ENCODE peak calls at places on chromosomes 16 and 17, in nine cellular contexts. One of them, this sample, is unnamed.

GRCh38 chr16:12455287-12455798 is 348.3 kb downstream of the CPPED1 start:
- DNase-seq in NCI-H2171: peak; percentile 6
- DNase-seq in activated CD4-positive, alpha-beta T cell treated with anti-CD3 and anti-CD28 coated beads, Interleukin-2, amount 50 U/mL, for 1 hour: peak; percentile 8
- DNase-seq in left cardiac atrium: peak; percentile 68
- DNase-seq in naive thymus-derived CD4-positive, alpha-beta T cell: no peak
- DNase-seq in EL: peak; percentile 46
- DNase-seq in CD8-positive, alpha-beta memory T cell: no peak
- DNase-seq in adrenal gland: peak; percentile 68
- DNase-seq in KG1: no peak
- DNase-seq in this sample: peak; percentile 53

GRCh38 chr16:84284168-84284722 is 10.4 kb upstream of the WFDC1 start:
- DNase-seq in NCI-H2171: no peak
- DNase-seq in activated CD4-positive, alpha-beta T cell treated with anti-CD3 and anti-CD28 coated beads, Interleukin-2, amount 50 U/mL, for 1 hour: no peak
- DNase-seq in left cardiac atrium: peak; percentile 79
- DNase-seq in naive thymus-derived CD4-positive, alpha-beta T cell: no peak
- DNase-seq in EL: peak; percentile 12
- DNase-seq in CD8-positive, alpha-beta memory T cell: no peak
- DNase-seq in adrenal gland: peak; percentile 44
- DNase-seq in KG1: no peak
- DNase-seq in this sample: no peak

GRCh38 chr17:4786516-4786915 is 352 bp upstream of the VMO1 start:
- DNase-seq in NCI-H2171: no peak
- DNase-seq in activated CD4-positive, alpha-beta T cell treated with anti-CD3 and anti-CD28 coated beads, Interleukin-2, amount 50 U/mL, for 1 hour: no peak
- DNase-seq in left cardiac atrium: no peak
- DNase-seq in naive thymus-derived CD4-positive, alpha-beta T cell: no peak
- DNase-seq in EL: no peak
- DNase-seq in CD8-positive, alpha-beta memory T cell: no peak
- DNase-seq in adrenal gland: no peak
- DNase-seq in KG1: no peak
- DNase-seq in this sample: no peak

GRCh38 chr16:22751104-22751667 is 62.8 kb upstream of the HS3ST2 start:
- DNase-seq in NCI-H2171: no peak
- DNase-seq in activated CD4-positive, alpha-beta T cell treated with anti-CD3 and anti-CD28 coated beads, Interleukin-2, amount 50 U/mL, for 1 hour: no peak
- DNase-seq in left cardiac atrium: no peak
- DNase-seq in naive thymus-derived CD4-positive, alpha-beta T cell: no peak
- DNase-seq in EL: no peak
- DNase-seq in CD8-positive, alpha-beta memory T cell: no peak
- DNase-seq in adrenal gland: no peak
- DNase-seq in KG1: no peak
- DNase-seq in this sample: no peak

GRCh38 chr17:20066253-20066652 is 57.1 kb downstream of the SPECC1 start:
- DNase-seq in NCI-H2171: no peak
- DNase-seq in activated CD4-positive, alpha-beta T cell treated with anti-CD3 and anti-CD28 coated beads, Interleukin-2, amount 50 U/mL, for 1 hour: no peak
- DNase-seq in left cardiac atrium: peak; percentile 71
- DNase-seq in naive thymus-derived CD4-positive, alpha-beta T cell: no peak
- DNase-seq in EL: peak; percentile 67
- DNase-seq in CD8-positive, alpha-beta memory T cell: no peak
- DNase-seq in adrenal gland: peak; percentile 55
- DNase-seq in KG1: no peak
- DNase-seq in this sample: no peak

GRCh38 chr17:6269474-6269873 is 165.4 kb downstream of the AIPL1 start:
- DNase-seq in NCI-H2171: no peak
- DNase-seq in activated CD4-positive, alpha-beta T cell treated with anti-CD3 and anti-CD28 coated beads, Interleukin-2, amount 50 U/mL, for 1 hour: peak; percentile 13
- DNase-seq in left cardiac atrium: peak; percentile 36
- DNase-seq in naive thymus-derived CD4-positive, alpha-beta T cell: no peak
- DNase-seq in EL: peak; percentile 35
- DNase-seq in CD8-positive, alpha-beta memory T cell: no peak
- DNase-seq in adrenal gland: peak; percentile 46
- DNase-seq in KG1: no peak
- DNase-seq in this sample: peak; percentile 62

GRCh38 chr16:5319799-5320198 is 222.2 kb upstream of the EEF2KMT start:
- DNase-seq in NCI-H2171: no peak
- DNase-seq in activated CD4-positive, alpha-beta T cell treated with anti-CD3 and anti-CD28 coated beads, Interleukin-2, amount 50 U/mL, for 1 hour: no peak
- DNase-seq in left cardiac atrium: no peak
- DNase-seq in naive thymus-derived CD4-positive, alpha-beta T cell: no peak
- DNase-seq in EL: no peak
- DNase-seq in CD8-positive, alpha-beta memory T cell: no peak
- DNase-seq in adrenal gland: no peak
- DNase-seq in KG1: no peak
- DNase-seq in this sample: no peak

GRCh38 chr17:30160419-30161172 is 44.0 kb downstream of the NSRP1 start:
- DNase-seq in NCI-H2171: no peak
- DNase-seq in activated CD4-positive, alpha-beta T cell treated with anti-CD3 and anti-CD28 coated beads, Interleukin-2, amount 50 U/mL, for 1 hour: no peak
- DNase-seq in left cardiac atrium: no peak
- DNase-seq in naive thymus-derived CD4-positive, alpha-beta T cell: no peak
- DNase-seq in EL: no peak
- DNase-seq in CD8-positive, alpha-beta memory T cell: no peak
- DNase-seq in adrenal gland: no peak
- DNase-seq in KG1: no peak
- DNase-seq in this sample: no peak

GRCh38 chr17:59424331-59424730 is 92.9 kb downstream of the YPEL2 start:
- DNase-seq in NCI-H2171: no peak
- DNase-seq in activated CD4-positive, alpha-beta T cell treated with anti-CD3 and anti-CD28 coated beads, Interleukin-2, amount 50 U/mL, for 1 hour: no peak
- DNase-seq in left cardiac atrium: no peak
- DNase-seq in naive thymus-derived CD4-positive, alpha-beta T cell: no peak
- DNase-seq in EL: no peak
- DNase-seq in CD8-positive, alpha-beta memory T cell: no peak
- DNase-seq in adrenal gland: no peak
- DNase-seq in KG1: no peak
- DNase-seq in this sample: no peak

GRCh38 chr16:31464781-31465260 is 5.5 kb downstream of the ARMC5 start:
- DNase-seq in NCI-H2171: no peak
- DNase-seq in activated CD4-positive, alpha-beta T cell treated with anti-CD3 and anti-CD28 coated beads, Interleukin-2, amount 50 U/mL, for 1 hour: no peak
- DNase-seq in left cardiac atrium: no peak
- DNase-seq in naive thymus-derived CD4-positive, alpha-beta T cell: no peak
- DNase-seq in EL: no peak
- DNase-seq in CD8-positive, alpha-beta memory T cell: peak; percentile 43
- DNase-seq in adrenal gland: no peak
- DNase-seq in KG1: no peak
- DNase-seq in this sample: no peak

GRCh38 chr17:80270836-80271235 is 10.2 kb downstream of the RNF213 start:
- DNase-seq in NCI-H2171: no peak
- DNase-seq in activated CD4-positive, alpha-beta T cell treated with anti-CD3 and anti-CD28 coated beads, Interleukin-2, amount 50 U/mL, for 1 hour: peak; percentile 42
- DNase-seq in left cardiac atrium: no peak
- DNase-seq in naive thymus-derived CD4-positive, alpha-beta T cell: no peak
- DNase-seq in EL: peak; percentile 41
- DNase-seq in CD8-positive, alpha-beta memory T cell: no peak
- DNase-seq in adrenal gland: peak; percentile 66
- DNase-seq in KG1: no peak
- DNase-seq in this sample: peak; percentile 51

GRCh38 chr17:6868579-6868978 is 37.0 kb upstream of the TEKT1 start:
- DNase-seq in NCI-H2171: no peak
- DNase-seq in activated CD4-positive, alpha-beta T cell treated with anti-CD3 and anti-CD28 coated beads, Interleukin-2, amount 50 U/mL, for 1 hour: no peak
- DNase-seq in left cardiac atrium: no peak
- DNase-seq in naive thymus-derived CD4-positive, alpha-beta T cell: no peak
- DNase-seq in EL: no peak
- DNase-seq in CD8-positive, alpha-beta memory T cell: no peak
- DNase-seq in adrenal gland: no peak
- DNase-seq in KG1: no peak
- DNase-seq in this sample: no peak

GRCh38 chr16:11968577-11968976 is 3.6 kb downstream of the TNFRSF17 start:
- DNase-seq in NCI-H2171: no peak
- DNase-seq in activated CD4-positive, alpha-beta T cell treated with anti-CD3 and anti-CD28 coated beads, Interleukin-2, amount 50 U/mL, for 1 hour: no peak
- DNase-seq in left cardiac atrium: no peak
- DNase-seq in naive thymus-derived CD4-positive, alpha-beta T cell: no peak
- DNase-seq in EL: no peak
- DNase-seq in CD8-positive, alpha-beta memory T cell: no peak
- DNase-seq in adrenal gland: no peak
- DNase-seq in KG1: no peak
- DNase-seq in this sample: no peak

GRCh38 chr17:53496356-53496755 is 326.4 kb upstream of the KIF2B start:
- DNase-seq in NCI-H2171: no peak
- DNase-seq in activated CD4-positive, alpha-beta T cell treated with anti-CD3 and anti-CD28 coated beads, Interleukin-2, amount 50 U/mL, for 1 hour: no peak
- DNase-seq in left cardiac atrium: no peak
- DNase-seq in naive thymus-derived CD4-positive, alpha-beta T cell: no peak
- DNase-seq in EL: no peak
- DNase-seq in CD8-positive, alpha-beta memory T cell: no peak
- DNase-seq in adrenal gland: no peak
- DNase-seq in KG1: no peak
- DNase-seq in this sample: no peak

GRCh38 chr17:29840884-29841283 is 89.1 kb downstream of the SSH2 start:
- DNase-seq in NCI-H2171: no peak
- DNase-seq in activated CD4-positive, alpha-beta T cell treated with anti-CD3 and anti-CD28 coated beads, Interleukin-2, amount 50 U/mL, for 1 hour: no peak
- DNase-seq in left cardiac atrium: no peak
- DNase-seq in naive thymus-derived CD4-positive, alpha-beta T cell: no peak
- DNase-seq in EL: peak; percentile 46
- DNase-seq in CD8-positive, alpha-beta memory T cell: no peak
- DNase-seq in adrenal gland: no peak
- DNase-seq in KG1: no peak
- DNase-seq in this sample: no peak

GRCh38 chr17:3003401-3004149 is 59.8 kb downstream of the OR1D5 start:
- DNase-seq in NCI-H2171: no peak
- DNase-seq in activated CD4-positive, alpha-beta T cell treated with anti-CD3 and anti-CD28 coated beads, Interleukin-2, amount 50 U/mL, for 1 hour: no peak
- DNase-seq in left cardiac atrium: no peak
- DNase-seq in naive thymus-derived CD4-positive, alpha-beta T cell: no peak
- DNase-seq in EL: no peak
- DNase-seq in CD8-positive, alpha-beta memory T cell: no peak
- DNase-seq in adrenal gland: peak; percentile 29
- DNase-seq in KG1: no peak
- DNase-seq in this sample: no peak

GRCh38 chr16:57242650-57243049 is 2.4 kb upstream of the ARL2BP start:
- DNase-seq in NCI-H2171: no peak
- DNase-seq in activated CD4-positive, alpha-beta T cell treated with anti-CD3 and anti-CD28 coated beads, Interleukin-2, amount 50 U/mL, for 1 hour: no peak
- DNase-seq in left cardiac atrium: no peak
- DNase-seq in naive thymus-derived CD4-positive, alpha-beta T cell: no peak
- DNase-seq in EL: no peak
- DNase-seq in CD8-positive, alpha-beta memory T cell: no peak
- DNase-seq in adrenal gland: no peak
- DNase-seq in KG1: no peak
- DNase-seq in this sample: no peak

GRCh38 chr16:81796585-81797346 is 17.7 kb downstream of the PLCG2 start:
- DNase-seq in NCI-H2171: no peak
- DNase-seq in activated CD4-positive, alpha-beta T cell treated with anti-CD3 and anti-CD28 coated beads, Interleukin-2, amount 50 U/mL, for 1 hour: no peak
- DNase-seq in left cardiac atrium: no peak
- DNase-seq in naive thymus-derived CD4-positive, alpha-beta T cell: no peak
- DNase-seq in EL: no peak
- DNase-seq in CD8-positive, alpha-beta memory T cell: no peak
- DNase-seq in adrenal gland: no peak
- DNase-seq in KG1: no peak
- DNase-seq in this sample: no peak

GRCh38 chr16:12323007-12323699 is 346.6 kb downstream of the SNX29 start:
- DNase-seq in NCI-H2171: no peak
- DNase-seq in activated CD4-positive, alpha-beta T cell treated with anti-CD3 and anti-CD28 coated beads, Interleukin-2, amount 50 U/mL, for 1 hour: no peak
- DNase-seq in left cardiac atrium: no peak
- DNase-seq in naive thymus-derived CD4-positive, alpha-beta T cell: peak; percentile 14
- DNase-seq in EL: no peak
- DNase-seq in CD8-positive, alpha-beta memory T cell: peak; percentile 79
- DNase-seq in adrenal gland: no peak
- DNase-seq in KG1: no peak
- DNase-seq in this sample: no peak

This sample was measured in A673.